ENCODE peak calls at places on chromosomes 2 and 18, in ten cellular contexts. R is psoas muscle, H is upper lobe of right lung, I is left ventricle myocardium inferior, U is SK-N-SH, D is heart left ventricle, F is endodermal cell, B is stomach, A is fibroblast of lung, V is neural progenitor cell. M is an unnamed sample.
A peak's percentile ranks its signal among the peaks of the same experiment; 100 is the strongest.

GRCh38 chr2:134745023-134745422 is 26.2 kb upstream of the TMEM163 start:
- DNase-seq in F (no peak), U (no peak), B (no peak), D (no peak), A (no peak), R (no peak), I (no peak), H (no peak), V (no peak), M (no peak)

GRCh38 chr2:102669401-102669800 is 50.0 kb downstream of the SLC9A2 start:
- DNase-seq in U (no peak), F (no peak), B (no peak), H (no peak), D (no peak), A (no peak), V (no peak), R (no peak), I (no peak), M (no peak)

GRCh38 chr2:136131484-136131960 is 13.6 kb upstream of the CXCR4 start:
- DNase-seq in F (no peak), B (no peak), A (no peak), R (no peak), H (no peak), V (no peak), I (no peak), D (no peak), U (no peak), M (no peak)

GRCh38 chr18:53056064-53056463 is 716.1 kb downstream of the DCC start:
- DNase-seq in U (no peak), R (no peak), F (peak; percentile 53), H (no peak), V (no peak), B (no peak), A (no peak), D (no peak), I (no peak), M (no peak)

GRCh38 chr2:21441442-21441841 is 317.7 kb downstream of the TDRD15 start:
- DNase-seq in V (no peak), D (no peak), F (no peak), B (no peak), A (no peak), I (no peak), H (no peak), U (no peak), R (no peak), M (no peak)

GRCh38 chr18:26963292-26963691 is 97.8 kb upstream of the AQP4 start:
- DNase-seq in A (no peak), H (no peak), R (no peak), F (no peak), D (no peak), U (no peak), I (no peak), B (no peak), V (no peak), M (no peak)

GRCh38 chr2:113965644-113966043 is 75.8 kb downstream of the ACTR3 start:
- DNase-seq in A (peak; percentile 41), V (peak; percentile 62), D (no peak), U (no peak), H (no peak), B (no peak), F (peak; percentile 73), R (no peak), I (no peak), M (no peak)

GRCh38 chr2:134527398-134527797 is 191.4 kb downstream of the TMEM163 start:
- DNase-seq in D (no peak), R (no peak), V (no peak), H (no peak), B (no peak), U (no peak), F (no peak), A (no peak), I (no peak), M (peak; percentile 11)

GRCh38 chr2:174778479-174778962 is 14.2 kb upstream of the CHRNA1 start:
- DNase-seq in B (no peak), D (peak; percentile 70), V (no peak), I (peak; percentile 28), F (no peak), H (peak; percentile 86), U (no peak), R (peak; percentile 22), A (peak; percentile 100), M (peak; percentile 53)
- H3K27ac ChIP-seq in B (no peak overlapping the region), D (peak overlapping the region; percentile 48), V (no peak overlapping the region), I (peak overlapping the region; percentile 54), F (no peak overlapping the region), H (peak overlapping the region; percentile 63), U (no peak overlapping the region), R (no peak overlapping the region), A (peak overlapping the region; percentile 98), M (peak overlapping the region; percentile 62)

GRCh38 chr2:233062447-233062842 is 2.3 kb downstream of the INPP5D start:
- DNase-seq in I (no peak), A (no peak), H (no peak), D (peak; percentile 61), B (peak; percentile 23), U (no peak), F (peak; percentile 39), V (no peak), R (no peak), M (no peak)

GRCh38 chr2:233061007-233061590 is 957 bp downstream of the INPP5D start:
- DNase-seq in B (peak; percentile 25), A (no peak), V (no peak), U (no peak), I (no peak), R (no peak), H (peak; percentile 55), D (peak; percentile 52), F (no peak), M (no peak)

GRCh38 chr2:233062946-233063268 is 2.8 kb downstream of the INPP5D start:
- DNase-seq in B (no peak), V (no peak), H (peak; percentile 32), D (peak; percentile 53), A (no peak), U (no peak), I (no peak), R (no peak), F (no peak), M (no peak)

GRCh38 chr2:233060500-233061006 is 411 bp downstream of the INPP5D start:
- DNase-seq in A (no peak), R (no peak), V (no peak), B (peak; percentile 25), H (peak; percentile 30), D (peak; percentile 27), I (no peak), F (peak; percentile 48), U (no peak), M (no peak)

DNA sequence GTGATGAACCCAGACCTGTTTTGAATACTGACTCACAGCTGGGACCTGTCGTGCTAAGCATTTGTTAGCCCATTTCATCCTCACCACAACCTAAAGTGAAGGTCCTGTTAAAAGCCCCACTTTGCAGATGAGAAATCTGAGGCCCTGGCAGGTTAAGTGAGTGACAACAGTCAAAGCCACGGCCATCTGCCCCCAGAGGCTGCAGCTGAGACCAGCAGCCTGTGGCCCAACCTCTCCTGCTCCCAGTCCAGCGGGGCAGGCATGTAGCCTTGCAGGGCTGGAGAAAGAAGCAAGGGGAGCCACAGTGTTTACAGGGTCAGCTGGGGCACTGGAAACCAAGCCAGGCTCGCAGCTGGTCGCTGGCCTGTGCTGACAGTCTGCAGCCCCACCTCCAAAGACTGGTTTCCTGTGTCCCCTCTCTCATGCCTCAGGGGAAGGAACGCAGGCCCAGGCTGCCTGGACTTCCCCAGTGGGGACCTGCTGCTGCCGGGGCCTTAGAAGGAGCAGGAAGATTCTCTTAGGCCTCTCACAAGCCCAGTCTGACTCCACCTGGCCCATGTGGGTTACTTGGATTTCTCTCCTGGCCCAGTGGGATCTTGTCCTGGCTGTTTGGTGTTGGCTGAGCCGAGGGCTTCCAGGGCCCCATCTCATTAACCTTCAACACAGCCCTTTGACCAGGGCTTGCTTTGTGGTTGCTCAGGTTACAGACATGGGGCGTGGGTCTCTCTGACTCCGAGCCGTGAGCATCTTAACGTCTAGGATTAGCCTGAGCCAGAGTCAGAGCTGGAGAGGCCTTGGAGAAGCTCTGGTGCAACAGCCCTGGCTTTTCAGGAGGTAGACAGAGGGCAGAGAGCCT is 1.7 kb downstream of the INPP5D start:
- DNase-seq in A (peak; percentile 61), B (peak; percentile 60), D (peak; percentile 83), U (peak; percentile 48), V (peak; percentile 49), H (peak; percentile 70), I (peak; percentile 74), F (peak; percentile 83), R (peak; percentile 28), M (peak; percentile 58)
- H3K4me3 ChIP-seq in A (no peak overlapping the region), B (peak overlapping the region; percentile 37), D (peak overlapping the region; percentile 55), U (no peak overlapping the region), V (no peak overlapping the region), H (peak overlapping the region; percentile 61), I (peak overlapping the region; percentile 69), F (no peak overlapping the region), R (peak overlapping the region; percentile 60), M (peak overlapping the region; percentile 41)

DNA sequence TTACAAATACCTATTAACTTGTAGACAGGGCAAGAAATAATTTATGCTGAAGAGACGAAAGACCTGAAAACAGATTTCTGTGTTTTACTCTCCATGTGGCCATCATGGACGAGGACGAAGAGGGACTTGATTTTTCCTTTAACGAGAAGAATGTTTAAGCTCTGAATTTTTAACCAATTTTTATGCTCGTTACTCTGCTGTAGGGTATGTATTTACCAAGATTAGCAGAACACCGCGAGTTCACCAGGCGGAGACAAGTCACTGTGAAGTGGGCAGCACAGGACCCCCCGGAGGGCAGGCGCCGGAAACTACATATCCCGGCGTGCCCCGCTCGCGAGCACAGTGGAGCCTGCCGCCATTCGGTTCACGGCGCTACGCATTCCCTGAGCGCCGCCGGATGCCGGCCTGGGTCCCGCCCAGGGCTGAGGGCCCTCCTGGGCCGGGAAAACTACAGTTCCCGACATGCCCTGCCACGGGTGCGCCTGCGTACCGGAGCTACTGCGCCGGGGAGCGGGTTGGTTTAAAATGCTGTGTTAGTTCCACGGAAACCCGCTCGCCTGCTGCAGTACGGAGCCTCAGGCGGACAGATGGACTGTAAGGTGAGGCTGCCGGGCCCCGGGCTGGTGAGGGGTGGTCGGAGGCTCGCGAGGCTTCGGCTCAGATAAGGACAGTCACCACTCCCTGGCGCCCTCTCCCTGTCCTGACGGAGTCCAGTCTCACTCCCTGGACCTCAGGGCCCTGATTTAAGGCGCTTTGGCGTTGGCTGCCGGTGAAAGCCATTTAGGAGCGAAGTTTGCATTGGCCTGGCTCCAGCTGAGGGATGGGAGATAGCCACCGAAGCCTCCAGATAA is at the start of gene CCDC150:
- DNase-seq in D (peak; percentile 96), R (peak; percentile 93), I (peak; percentile 93), U (peak; percentile 96), H (peak; percentile 96), A (peak; percentile 92), V (peak; percentile 98), B (peak; percentile 94), F (peak; percentile 98), M (peak; percentile 93)
- TF ChIP-seq CTCF in D (peak; percentile 17), R (peak; percentile 12), I (peak; percentile 41), U (peak; percentile 41), H (no peak), A (peak; percentile 28), V (peak; percentile 44), B (no peak), F (peak; percentile 48), M (peak; percentile 31)

GRCh38 chr2:153391131-153391530 is 87.4 kb downstream of the RPRM start:
- DNase-seq in F (no peak), H (no peak), I (no peak), R (no peak), U (no peak), V (no peak), B (no peak), D (no peak), A (no peak), M (no peak)

GRCh38 chr2:153393518-153393917 is 85.0 kb downstream of the RPRM start:
- DNase-seq in I (no peak), R (no peak), D (no peak), U (no peak), B (no peak), F (no peak), A (no peak), H (no peak), V (no peak), M (no peak)

GRCh38 chr2:153394247-153394646 is 84.3 kb downstream of the RPRM start:
- DNase-seq in D (no peak), B (no peak), R (no peak), I (no peak), V (no peak), U (no peak), F (no peak), H (no peak), A (no peak), M (no peak)
- H3K27ac ChIP-seq in D (no peak overlapping the region), B (no peak overlapping the region), R (no peak overlapping the region), I (no peak overlapping the region), V (no peak overlapping the region), U (no peak overlapping the region), F (no peak overlapping the region), H (no peak overlapping the region), A (no peak overlapping the region), M (no peak overlapping the region)